ENCODE peak calls at places on chromosomes 2 and 18, in eight cellular contexts. K is PC-9, P is heart left ventricle, V is lung, Q is DND-41, D is cardiac muscle cell, O is breast epithelium, J is astrocyte. A is an unnamed sample. For H3K4me1, the result is how much of the 10 kb centered on the place peaks cover.

GRCh38 chr2:229675569-229675968 is 38.8 kb downstream of the DNER start:
- DNase-seq in K (no peak), P (no peak), V (no peak), Q (no peak), D (no peak), O (no peak), J (no peak), A (no peak)

GRCh38 chr2:161486111-161486510 is 70.0 kb downstream of the TBR1 start:
- DNase-seq in K (no peak), P (no peak), V (no peak), Q (no peak), D (no peak), O (no peak), J (no peak), A (no peak)

GRCh38 chr2:40199758-40200157 is 252.1 kb downstream of the SLC8A1 start:
- DNase-seq in K (no peak), P (no peak), V (no peak), Q (no peak), D (peak), O (no peak), J (peak), A (no peak)

GRCh38 chr2:144946263-144946662 is 426.3 kb upstream of the ZEB2 start:
- DNase-seq in K (no peak), P (no peak), V (no peak), Q (no peak), D (no peak), O (no peak), J (no peak), A (no peak)

GRCh38 chr2:218166791-218167190 is at the start of gene CXCR1:
- DNase-seq in K (peak), P (no peak), V (no peak), Q (peak), D (no peak), O (no peak), J (no peak), A (no peak)

GRCh38 chr2:143205106-143205764 is 76.0 kb downstream of the ARHGAP15 start:
- DNase-seq in K (no peak), P (no peak), V (no peak), Q (no peak), D (peak), O (no peak), J (peak), A (no peak)

GRCh38 chr2:105712166-105712915 is 32.4 kb upstream of the NCK2 start:
- DNase-seq in K (no peak), P (no peak), V (no peak), Q (no peak), D (peak), O (no peak), J (peak), A (peak)

GRCh38 chr2:168189835-168190426 is 57.5 kb downstream of the STK39 start:
- DNase-seq in K (peak), P (no peak), V (no peak), Q (no peak), D (peak), O (no peak), J (peak), A (no peak)

GRCh38 chr2:239290618-239291504 is 110.0 kb downstream of the HDAC4 start:
- DNase-seq in K (no peak), P (peak), V (no peak), Q (no peak), D (no peak), O (peak), J (peak), A (no peak)

GRCh38 chr2:239287461-239287860 is 113.4 kb downstream of the HDAC4 start:
- DNase-seq in K (no peak), P (peak), V (no peak), Q (no peak), D (peak), O (no peak), J (peak), A (no peak)

GRCh38 chr2:239289545-239289944 is 111.3 kb downstream of the HDAC4 start:
- DNase-seq in K (no peak), P (peak), V (no peak), Q (peak), D (no peak), O (no peak), J (no peak), A (no peak)

GRCh38 chr2:239288237-239288636 is 112.6 kb downstream of the HDAC4 start:
- DNase-seq in K (no peak), P (no peak), V (no peak), Q (no peak), D (no peak), O (no peak), J (no peak), A (no peak)

GRCh38 chr2:239288951-239289481 is 111.8 kb downstream of the HDAC4 start:
- DNase-seq in K (no peak), P (peak), V (no peak), Q (no peak), D (no peak), O (no peak), J (no peak), A (no peak)
- H3K4me1 ChIP-seq in K (under half), P (under half), V (under half), Q (half or more), D (under half), O (under half), J (under half), A (under half)

DNA sequence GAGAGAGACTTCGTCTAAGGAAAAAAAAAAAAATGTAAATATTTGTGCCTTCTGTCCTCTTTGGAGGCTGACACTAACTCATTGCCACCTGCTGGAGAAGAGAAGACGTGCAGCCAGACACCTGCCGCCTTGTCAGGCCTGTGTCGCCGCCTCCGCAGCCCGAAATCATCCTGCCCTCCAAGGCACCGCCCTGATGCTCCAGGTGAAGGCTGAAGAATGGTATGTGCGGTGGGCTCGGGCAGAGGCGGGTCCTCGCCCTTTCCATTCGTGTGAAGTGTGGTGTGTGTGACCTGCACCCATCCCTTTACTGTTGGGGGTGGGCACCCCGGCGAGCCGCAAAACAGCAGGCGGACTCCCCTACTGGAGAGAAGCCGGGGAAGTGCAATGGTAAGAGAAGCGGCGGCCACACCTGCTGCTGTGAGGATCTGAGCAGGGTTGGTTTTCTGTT is 60.4 kb downstream of the FAM161A start:
- DNase-seq in K (peak), P (peak), V (peak), Q (peak), D (peak), O (no peak), J (peak), A (peak)
- H3K4me3 ChIP-seq in K (peak), P (no peak), V (no peak), Q (no peak), D (peak), O (no peak), J (no peak), A (no peak)

DNA sequence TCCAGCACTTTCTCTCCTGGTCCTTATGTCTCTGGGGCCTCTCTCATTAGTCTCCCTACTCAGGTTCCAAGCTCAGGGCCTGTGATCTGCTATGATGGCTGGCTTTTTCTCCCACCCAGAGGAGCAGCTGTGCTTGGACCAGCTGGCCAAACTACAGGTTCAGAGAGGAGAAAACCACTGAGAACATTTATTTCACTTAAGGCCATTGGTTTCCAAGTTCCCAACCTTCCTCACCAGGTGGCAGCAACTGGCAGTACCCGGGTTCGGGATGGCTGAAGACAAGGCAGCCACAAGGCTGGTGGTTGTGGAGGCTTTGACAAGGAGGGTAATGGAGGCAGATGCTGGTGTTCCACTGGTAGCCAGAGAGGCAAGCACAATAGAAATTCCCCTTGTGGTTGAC is 29.9 kb upstream of the SELENOI start:
- DNase-seq in K (no peak), P (no peak), V (no peak), Q (no peak), D (no peak), O (no peak), J (no peak), A (no peak)
- TF ChIP-seq CTCF in K (peak), P (no peak), V (no peak), Q (peak), D (peak), O (no peak), J (no peak), A (no peak)

DNA sequence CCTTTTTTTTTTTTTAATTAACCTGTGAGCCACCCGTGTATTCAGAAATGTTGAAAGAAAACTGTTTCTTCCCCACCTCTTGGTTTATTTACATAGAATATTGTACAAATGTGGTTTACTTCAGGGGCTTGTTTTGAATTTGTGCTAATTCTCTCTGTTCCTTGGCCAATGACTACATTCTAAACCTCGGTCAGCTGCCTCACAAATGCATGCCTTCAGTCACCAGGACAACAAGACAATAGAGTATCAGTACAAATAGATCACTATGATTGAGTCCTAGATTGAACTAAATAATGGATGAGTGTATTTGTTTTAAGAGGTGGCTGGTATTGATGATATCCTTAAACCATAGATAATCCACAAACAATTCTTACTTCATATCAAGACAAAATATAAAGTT is 36.0 kb downstream of the AGFG1 start:
- DNase-seq in K (no peak), P (no peak), V (no peak), Q (no peak), D (no peak), O (no peak), J (no peak), A (no peak)
- H3K4me1 ChIP-seq in K (half or more), P (under half), V (under half), Q (under half), D (under half), O (under half), J (under half), A (under half)

GRCh38 chr2:219508933-219509779 is 5.1 kb upstream of the ASIC4 start:
- DNase-seq in K (no peak), P (peak), V (no peak), Q (no peak), D (peak), O (no peak), J (no peak), A (no peak)

GRCh38 chr2:219511547-219512325 is 2.5 kb upstream of the ASIC4 start:
- DNase-seq in K (no peak), P (no peak), V (no peak), Q (no peak), D (peak), O (no peak), J (no peak), A (no peak)

GRCh38 chr2:219512524-219513216 is 1.6 kb upstream of the ASIC4 start:
- DNase-seq in K (no peak), P (no peak), V (no peak), Q (no peak), D (no peak), O (no peak), J (no peak), A (no peak)

GRCh38 chr2:219509780-219510511 is 4.3 kb upstream of the ASIC4 start:
- DNase-seq in K (no peak), P (peak), V (no peak), Q (peak), D (peak), O (no peak), J (no peak), A (peak)

DNA sequence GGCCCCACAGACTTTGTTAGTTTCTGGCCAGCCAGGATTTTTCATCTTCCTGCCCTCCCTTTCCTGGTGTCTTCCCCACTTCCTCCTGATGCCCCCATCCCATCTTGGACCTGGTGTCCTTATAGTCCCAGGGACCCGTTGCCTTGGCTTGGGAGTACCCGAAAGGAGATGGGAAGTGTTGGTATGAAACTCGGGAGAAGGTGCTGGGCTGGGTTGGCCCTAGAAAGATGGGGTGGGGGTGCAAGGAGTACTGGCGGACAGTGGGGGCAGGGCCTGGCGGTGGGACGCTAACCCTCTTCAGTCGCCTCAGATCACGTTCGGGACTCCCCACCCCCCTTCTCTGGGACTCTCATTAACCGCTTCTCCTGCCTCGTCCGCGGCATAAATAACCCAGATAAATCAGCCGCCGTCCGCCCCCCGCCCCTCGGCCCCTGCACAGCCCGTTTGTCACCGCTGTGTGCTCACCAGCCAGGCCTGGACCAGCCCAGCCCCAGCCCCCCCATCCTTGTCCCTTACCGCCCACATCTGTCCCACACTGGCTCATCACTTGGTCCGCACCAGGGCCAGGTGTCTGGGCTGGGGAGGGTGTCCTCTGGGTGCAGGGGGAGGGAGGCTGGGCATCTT is 3.7 kb upstream of the ASIC4 start:
- DNase-seq in K (no peak), P (peak), V (no peak), Q (no peak), D (no peak), O (no peak), J (no peak), A (no peak)
- H3K4me3 ChIP-seq in K (no peak), P (no peak), V (no peak), Q (no peak), D (no peak), O (peak), J (no peak), A (peak)

GRCh38 chr18:12657849-12658829 is at the start of gene SPIRE1:
- DNase-seq in K (no peak), P (peak), V (peak), Q (no peak), D (peak), O (peak), J (peak), A (peak)
- TF ChIP-seq CTCF in K (no peak), P (no peak), V (no peak), Q (no peak), D (no peak), O (no peak), J (no peak), A (no peak)

GRCh38 chr18:3254725-3255124 is 7.1 kb downstream of the MYL12A start:
- DNase-seq in K (no peak), P (no peak), V (no peak), Q (no peak), D (no peak), O (no peak), J (no peak), A (no peak)

GRCh38 chr18:3250237-3251107 is 2.9 kb downstream of the MYL12A start:
- DNase-seq in K (peak), P (no peak), V (no peak), Q (no peak), D (peak), O (no peak), J (peak), A (no peak)

GRCh38 chr18:3251963-3252277 is 4.3 kb downstream of the MYL12A start:
- DNase-seq in K (no peak), P (no peak), V (no peak), Q (no peak), D (no peak), O (no peak), J (peak), A (no peak)

GRCh38 chr18:3251249-3251962 is 3.8 kb downstream of the MYL12A start:
- DNase-seq in K (no peak), P (no peak), V (no peak), Q (no peak), D (no peak), O (no peak), J (no peak), A (no peak)

DNA sequence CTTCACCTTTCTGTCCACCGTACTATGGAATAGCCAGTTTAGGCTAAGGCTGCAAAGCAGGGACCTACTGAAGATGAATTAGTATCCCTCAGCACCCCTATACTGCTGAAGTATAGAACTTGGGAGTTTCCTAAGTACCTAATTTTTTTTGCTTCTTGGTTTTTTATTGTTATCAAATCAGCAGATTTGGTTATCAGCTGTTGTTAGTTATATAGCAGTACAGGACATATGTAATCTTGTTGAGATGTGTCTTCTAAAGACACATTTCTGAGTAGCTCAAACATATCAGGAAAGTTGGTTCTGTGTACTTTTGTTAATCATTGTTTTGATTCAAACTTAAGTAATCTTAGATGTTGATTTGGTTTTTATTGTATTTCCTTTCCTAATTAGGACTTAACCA is 5.2 kb downstream of the MYL12A start:
- DNase-seq in K (no peak), P (no peak), V (no peak), Q (no peak), D (no peak), O (no peak), J (no peak), A (no peak)
- H3K4me1 ChIP-seq in K (under half), P (under half), V (under half), Q (under half), D (under half), O (under half), J (under half), A (half or more)

A was measured in Caco-2.